ENCODE peak calls at places on chromosome 10, in five cellular contexts. P, L, Z, C and K are unnamed samples. For H3K4me1 and H3K36me3, the result is how much of the 10 kb centered on the place peaks cover.

GRCh38 chr10:86106616-86107015 is 260.0 kb downstream of the GRID1 start:
- DNase-seq in P (no peak), L (no peak), Z (no peak), C (no peak), K (no peak)

GRCh38 chr10:124612611-124613498 is 131.3 kb downstream of the FAM53B start:
- DNase-seq in P (peak), L (no peak), Z (peak), C (no peak), K (no peak)

GRCh38 chr10:9036711-9037204 is 982.3 kb downstream of the GATA3 start:
- DNase-seq in P (no peak), L (no peak), Z (no peak), C (no peak), K (no peak)

GRCh38 chr10:78754269-78755074 is 314.3 kb upstream of the ZMIZ1 start:
- DNase-seq in P (no peak), L (no peak), Z (no peak), C (no peak), K (no peak)

GRCh38 chr10:84135836-84136235 is 3.5 kb upstream of the GHITM start:
- DNase-seq in P (no peak), L (peak), Z (no peak), C (no peak), K (no peak)

GRCh38 chr10:94193466-94193924 is 169.2 kb downstream of the NOC3L start:
- DNase-seq in P (no peak), L (no peak), Z (no peak), C (no peak), K (no peak)

GRCh38 chr10:80187465-80188409 is 17.6 kb downstream of the ANXA11 start:
- DNase-seq in P (no peak), L (peak), Z (no peak), C (no peak), K (no peak)

GRCh38 chr10:110137142-110137545 is 70.3 kb upstream of the MXI1 start:
- DNase-seq in P (peak), L (no peak), Z (no peak), C (no peak), K (no peak)

GRCh38 chr10:29921071-29921446 is 138.3 kb downstream of the JCAD start:
- DNase-seq in P (no peak), L (no peak), Z (no peak), C (peak), K (no peak)

GRCh38 chr10:36555036-36555435 is 570.4 kb upstream of the ANKRD30A start:
- DNase-seq in P (no peak), L (no peak), Z (no peak), C (no peak), K (no peak)

GRCh38 chr10:26799342-26799741 is 61.4 kb downstream of the ABI1 start:
- DNase-seq in P (no peak), L (no peak), Z (no peak), C (no peak), K (no peak)

GRCh38 chr10:44339218-44339617 is 45.7 kb downstream of the CXCL12 start:
- DNase-seq in P (no peak), L (no peak), Z (no peak), C (no peak), K (no peak)

GRCh38 chr10:50610364-50610763 is 13.4 kb downstream of the SGMS1 start:
- DNase-seq in P (peak), L (no peak), Z (peak), C (no peak), K (no peak)

GRCh38 chr10:109183366-109183765 is 739.9 kb downstream of the XPNPEP1 start:
- DNase-seq in P (no peak), L (no peak), Z (no peak), C (no peak), K (no peak)

GRCh38 chr10:91313761-91314520 is 93.5 kb downstream of the PCGF5 start:
- DNase-seq in P (no peak), L (no peak), Z (no peak), C (no peak), K (no peak)

GRCh38 chr10:114629824-114630430 is 28.1 kb downstream of the ABLIM1 start:
- DNase-seq in P (peak), L (no peak), Z (no peak), C (no peak), K (no peak)

GRCh38 chr10:61404771-61405170 is 48.4 kb downstream of the TMEM26 start:
- DNase-seq in P (no peak), L (no peak), Z (no peak), C (no peak), K (no peak)

GRCh38 chr10:22927661-22928403 is at the start of gene ARMC3:
- DNase-seq in P (peak), L (peak), Z (peak), C (no peak), K (peak)

GRCh38 chr10:4108693-4109092 is 323.7 kb upstream of the KLF6 start:
- DNase-seq in P (no peak), L (no peak), Z (no peak), C (no peak), K (no peak)

GRCh38 chr10:131810036-131810804 is 90.6 kb upstream of the PPP2R2D start:
- DNase-seq in P (no peak), L (peak), Z (peak), C (peak), K (no peak)

GRCh38 chr10:133257489-133258065 is 19.1 kb downstream of the ADAM8 start:
- DNase-seq in P (peak), L (peak), Z (peak), C (peak), K (peak)

GRCh38 chr10:98224509-98224908 is 43.5 kb downstream of the LOXL4 start:
- DNase-seq in P (no peak), L (no peak), Z (no peak), C (no peak), K (no peak)

GRCh38 chr10:34473174-34474059 is 341.7 kb downstream of the PARD3 start:
- DNase-seq in P (peak), L (no peak), Z (no peak), C (no peak), K (no peak)

GRCh38 chr10:46084321-46085165 is 38.5 kb upstream of the MSMB start:
- DNase-seq in P (no peak), L (no peak), Z (no peak), C (no peak), K (no peak)

GRCh38 chr10:60139798-60140566 is 233.6 kb upstream of the CCDC6 start:
- DNase-seq in P (peak), L (no peak), Z (no peak), C (no peak), K (no peak)

GRCh38 chr10:77036993-77037734 is 600.4 kb downstream of the KCNMA1 start:
- DNase-seq in P (peak), L (no peak), Z (no peak), C (no peak), K (no peak)

GRCh38 chr10:96387151-96387550 is 28.3 kb upstream of the OPALIN start:
- DNase-seq in P (no peak), L (no peak), Z (no peak), C (no peak), K (no peak)

GRCh38 chr10:80465839-80466590 is 11.9 kb downstream of the TSPAN14 start:
- DNase-seq in P (no peak), L (no peak), Z (no peak), C (no peak), K (no peak)

GRCh38 chr10:112446055-112446854 is 459 bp downstream of the ZDHHC6 start:
- DNase-seq in P (no peak), L (peak), Z (peak), C (no peak), K (no peak)

DNA sequence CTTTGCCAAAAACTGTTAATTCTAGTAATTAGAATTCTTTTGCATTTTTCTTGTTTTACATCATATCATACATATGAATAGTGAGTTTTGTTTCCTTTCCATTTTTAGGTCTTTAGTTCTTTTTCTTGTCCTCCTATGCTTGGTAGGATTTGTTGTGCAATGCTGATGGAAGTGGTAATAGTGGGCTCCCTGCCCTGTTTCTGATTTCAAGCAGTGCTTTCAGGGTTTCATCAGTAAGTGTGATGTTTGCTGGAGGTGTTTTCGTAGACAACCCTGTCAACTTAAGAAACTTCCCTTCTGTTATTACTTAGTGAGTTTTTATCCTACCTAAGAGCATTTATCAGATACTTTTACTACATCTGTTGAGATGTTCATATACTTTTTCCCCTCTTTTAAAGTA is 50.5 kb downstream of the CSGALNACT2 start:
- DNase-seq in P (no peak), L (no peak), Z (no peak), C (no peak), K (no peak)
- H3K27ac ChIP-seq in P (no peak), L (no peak), Z (no peak), C (no peak), K (no peak)

DNA sequence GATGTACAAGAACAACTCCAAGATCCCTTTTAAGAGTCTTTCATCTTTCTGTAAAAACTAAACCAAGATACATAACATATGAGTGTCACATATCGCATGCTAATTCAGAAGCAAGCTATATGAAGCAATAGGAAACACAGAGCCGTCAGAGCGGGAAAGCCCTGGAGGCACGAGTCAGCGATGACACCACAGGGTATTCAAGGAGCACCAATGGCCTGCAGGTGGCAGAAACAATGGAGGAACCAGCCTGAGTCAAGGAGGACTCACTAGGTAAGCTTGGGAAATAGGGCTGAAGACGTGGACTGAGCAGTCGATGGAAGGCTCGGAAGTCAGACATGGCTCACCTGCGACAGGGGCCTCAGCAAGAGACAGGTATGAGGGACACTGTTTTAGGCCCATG is 214.4 kb downstream of the FAM107B start:
- DNase-seq in P (peak), L (peak), Z (no peak), C (no peak), K (no peak)
- H3K4me1 ChIP-seq in P (under half), L (under half), Z (under half), C (under half), K (under half)

DNA sequence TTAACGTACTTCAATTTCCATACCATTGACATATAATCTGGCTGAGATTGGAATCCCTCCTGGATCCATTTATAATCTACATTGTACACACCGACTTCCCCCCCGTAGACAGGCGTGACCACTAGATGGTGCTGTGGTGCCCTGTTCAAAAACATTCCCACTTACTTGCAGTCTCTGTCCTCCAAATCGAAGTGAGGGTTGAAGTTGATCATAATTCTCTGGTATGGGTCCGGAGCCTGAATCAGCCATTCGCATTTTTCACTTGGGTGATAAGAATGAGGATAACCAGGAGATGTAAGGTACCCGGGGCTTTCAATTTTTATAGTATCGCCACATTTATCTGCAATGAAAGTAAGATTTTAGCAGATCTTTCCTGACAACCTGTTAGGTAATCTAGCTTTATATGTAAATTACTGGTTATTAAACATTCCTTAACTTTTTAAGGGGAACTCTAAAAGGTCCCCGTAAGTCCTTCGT is 3.9 kb downstream of the NRP1 start:
- DNase-seq in P (peak), L (peak), Z (peak), C (peak), K (peak)
- H3K36me3 ChIP-seq in P (under half), L (under half), Z (under half), C (under half), K (under half)

DNA sequence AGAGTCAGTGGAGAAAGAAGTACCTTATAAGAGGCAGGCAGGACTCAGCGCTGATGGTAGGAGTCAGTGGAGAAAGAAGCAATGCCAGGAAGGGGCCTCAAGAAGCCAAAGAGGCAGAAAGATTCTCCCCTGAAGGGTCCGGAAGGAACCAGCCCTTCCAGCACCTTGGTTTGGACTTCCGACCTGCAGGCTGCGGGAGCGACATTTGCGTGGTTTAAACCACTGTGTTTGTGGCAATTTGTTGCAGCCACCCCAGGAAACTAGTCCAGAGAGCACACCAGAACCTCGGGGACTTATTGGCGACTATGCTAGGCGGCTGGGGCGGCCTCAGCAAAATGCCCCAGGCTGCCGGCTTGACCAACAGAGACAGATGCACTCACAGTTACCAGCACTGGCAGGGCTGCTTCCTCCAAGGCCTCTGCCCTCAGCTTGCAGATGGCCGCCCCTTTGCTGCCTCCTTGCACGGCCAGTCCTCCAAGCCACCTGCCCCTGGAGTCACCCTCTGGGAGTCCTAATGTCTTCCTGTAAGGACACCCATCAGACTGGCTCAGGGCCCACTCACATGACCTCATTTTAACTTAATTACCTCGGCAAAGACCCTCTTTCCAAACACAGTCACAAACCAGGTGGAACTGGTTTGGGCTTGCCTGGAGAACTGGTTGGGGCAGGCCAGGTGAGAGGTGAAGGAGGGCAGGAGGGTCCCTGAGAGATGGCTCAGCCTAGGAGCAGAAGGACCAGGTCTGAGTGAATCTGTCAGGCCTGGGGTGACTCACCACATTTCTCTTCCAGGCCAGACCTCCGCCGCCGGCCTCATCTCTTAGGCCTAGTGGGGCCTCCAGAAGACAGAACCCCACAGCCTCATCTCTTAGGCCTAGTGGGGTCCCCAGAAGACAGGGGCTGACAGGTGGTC is 26.1 kb downstream of the CALML3 start:
- DNase-seq in P (no peak), L (peak), Z (no peak), C (peak), K (no peak)
- H3K27ac ChIP-seq in P (no peak), L (peak), Z (no peak), C (peak), K (no peak)

DNA sequence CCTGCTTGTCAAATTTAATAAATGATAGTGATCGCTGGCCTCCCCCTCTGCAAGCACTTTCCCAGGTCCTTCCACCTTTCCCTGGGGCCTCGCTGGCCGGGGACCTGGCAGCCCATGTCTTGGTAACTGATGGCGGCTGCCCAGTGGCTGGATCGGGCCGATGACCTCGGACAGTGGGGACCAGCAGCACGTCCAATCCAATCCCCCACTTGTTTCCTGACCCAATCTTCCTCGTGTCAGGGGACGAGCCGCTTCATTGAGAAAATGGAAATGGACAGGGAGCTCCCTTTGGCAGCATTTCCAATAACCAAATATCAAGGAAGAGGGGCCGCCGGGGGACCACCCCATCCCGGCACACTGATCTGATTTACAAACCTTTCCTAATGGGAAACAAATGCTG is 17.2 kb downstream of the EBF3 start:
- DNase-seq in P (no peak), L (no peak), Z (no peak), C (peak), K (no peak)
- H3K4me1 ChIP-seq in P (under half), L (under half), Z (under half), C (under half), K (under half)

GRCh38 chr10:100505164-100505563 is 14.5 kb downstream of the SEC31B start:
- DNase-seq in P (no peak), L (no peak), Z (no peak), C (no peak), K (no peak)

GRCh38 chr10:100502926-100503480 is 16.7 kb downstream of the SEC31B start:
- DNase-seq in P (no peak), L (no peak), Z (no peak), C (no peak), K (no peak)

GRCh38 chr10:100498059-100498458 is 21.6 kb downstream of the SEC31B start:
- DNase-seq in P (no peak), L (no peak), Z (no peak), C (no peak), K (no peak)

GRCh38 chr10:100504101-100504500 is 15.6 kb downstream of the SEC31B start:
- DNase-seq in P (peak), L (no peak), Z (no peak), C (no peak), K (no peak)

DNA sequence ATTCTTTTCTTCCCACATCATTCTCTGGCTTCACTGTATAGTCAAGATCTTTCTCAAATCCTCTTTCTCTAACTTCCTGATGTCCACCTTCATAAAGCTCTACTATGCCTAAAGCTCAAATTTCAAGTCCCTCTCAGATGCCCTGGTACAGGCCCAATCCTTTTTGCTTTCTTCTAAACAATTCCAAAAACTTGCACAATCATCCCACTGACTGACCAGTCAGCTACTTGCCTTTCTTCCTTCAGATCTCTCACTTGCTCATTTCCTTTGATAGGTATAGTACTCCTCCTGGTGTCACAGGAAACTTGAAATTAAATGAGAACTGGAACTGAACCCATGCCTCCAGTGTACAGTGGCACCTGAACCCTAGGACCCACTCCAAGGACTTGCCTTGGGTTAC is 18.2 kb downstream of the SEC31B start:
- DNase-seq in P (no peak), L (no peak), Z (no peak), C (no peak), K (no peak)
- H3K36me3 ChIP-seq in P (under half), L (under half), Z (under half), C (half or more), K (under half)

DNA sequence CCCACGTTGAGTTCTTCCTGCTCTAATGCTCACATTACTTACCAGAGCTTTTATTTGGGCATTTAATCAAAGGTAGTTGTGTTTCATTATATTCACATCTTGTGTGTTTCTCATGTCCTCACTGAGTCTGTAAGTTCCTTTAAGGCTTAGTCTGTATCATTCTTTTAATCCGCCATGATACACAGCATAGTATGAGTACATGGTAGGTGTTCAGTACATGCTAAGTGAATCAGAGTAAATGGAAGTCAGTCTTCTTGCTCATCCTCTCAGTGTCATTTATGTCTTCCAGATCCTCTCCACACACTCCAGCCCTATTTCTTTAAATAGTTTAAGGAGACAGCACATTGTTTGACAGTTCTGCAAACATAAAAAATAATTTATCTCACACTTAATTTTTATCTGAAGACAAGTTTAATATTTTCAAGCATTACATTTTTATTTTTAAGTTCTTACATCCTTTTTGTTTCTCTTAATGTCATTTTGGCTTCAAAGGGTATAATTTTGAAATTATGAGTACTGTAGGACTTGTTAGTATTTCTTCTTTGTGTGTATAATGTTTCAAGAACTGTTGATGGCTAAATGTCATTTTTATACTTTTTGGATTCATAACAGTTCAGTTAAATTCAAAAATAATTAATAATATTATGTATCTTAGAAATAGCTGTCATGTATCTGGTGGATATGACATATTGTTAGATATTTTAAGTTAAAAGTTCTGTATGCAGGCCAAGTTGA is 342.6 kb downstream of the LRMDA start:
- DNase-seq in P (no peak), L (no peak), Z (no peak), C (no peak), K (no peak)
- H3K27ac ChIP-seq in P (no peak), L (no peak), Z (peak), C (no peak), K (no peak)